ENCODE peak calls at places on chromosomes 3 and 15, in four cellular contexts. N, A, Z and L are unnamed samples.

GRCh38 chr3:97871206-97871605 is 49.4 kb downstream of the CRYBG3 start:
- DNase-seq in N (no peak), A (no peak), Z (no peak), L (peak)

GRCh38 chr3:189563841-189564563 is 67.2 kb upstream of the TP63 start:
- DNase-seq in N (peak), A (no peak), Z (peak), L (peak)

GRCh38 chr3:194134231-194134756 is 1.7 kb upstream of the HES1 start:
- DNase-seq in N (peak), A (peak), Z (no peak), L (no peak)

GRCh38 chr3:5579342-5579741 is 391.8 kb downstream of the EDEM1 start:
- DNase-seq in N (no peak), A (no peak), Z (no peak), L (no peak)

GRCh38 chr3:136994772-136995516 is 37.2 kb downstream of the IL20RB start:
- DNase-seq in N (no peak), A (no peak), Z (peak), L (peak)

GRCh38 chr15:70493787-70494514 is 269.4 kb downstream of the UACA start:
- DNase-seq in N (no peak), A (no peak), Z (no peak), L (no peak)

GRCh38 chr3:195147649-195148121 is 123.3 kb downstream of the XXYLT1 start:
- DNase-seq in N (peak), A (no peak), Z (no peak), L (no peak)

GRCh38 chr3:102169915-102170479 is 264.8 kb upstream of the ZPLD1 start:
- DNase-seq in N (no peak), A (no peak), Z (no peak), L (no peak)

GRCh38 chr15:31375772-31376171 is 49.1 kb downstream of the KLF13 start:
- DNase-seq in N (no peak), A (no peak), Z (no peak), L (no peak)

GRCh38 chr3:141485578-141486415 is 1.0 kb upstream of the RASA2 start:
- DNase-seq in N (no peak), A (no peak), Z (no peak), L (no peak)

GRCh38 chr3:184850201-184850600 is 38.2 kb downstream of the VPS8 start:
- DNase-seq in N (no peak), A (no peak), Z (no peak), L (no peak)

GRCh38 chr3:161042023-161042501 is 63.1 kb downstream of the B3GALNT1 start:
- DNase-seq in N (no peak), A (no peak), Z (peak), L (no peak)

GRCh38 chr3:70519913-70520659 is 207.6 kb upstream of the MDFIC2 start:
- DNase-seq in N (no peak), A (no peak), Z (peak), L (no peak)

GRCh38 chr15:64044315-64045105 is 1.8 kb downstream of the DAPK2 start:
- DNase-seq in N (no peak), A (no peak), Z (no peak), L (no peak)

GRCh38 chr15:29569533-29570092 is 252.7 kb downstream of the TJP1 start:
- DNase-seq in N (no peak), A (no peak), Z (no peak), L (no peak)

GRCh38 chr3:18609184-18609583 is 184.0 kb upstream of the SATB1 start:
- DNase-seq in N (no peak), A (no peak), Z (no peak), L (no peak)

GRCh38 chr3:144496116-144496835 is 524.7 kb downstream of the DIPK2A start:
- DNase-seq in N (no peak), A (no peak), Z (no peak), L (no peak)

GRCh38 chr15:78243491-78243941 is 9.2 kb upstream of the ACSBG1 start:
- DNase-seq in N (no peak), A (no peak), Z (peak), L (no peak)

GRCh38 chr3:51379301-51379700 is 5.8 kb upstream of the MANF start:
- DNase-seq in N (no peak), A (no peak), Z (no peak), L (no peak)

GRCh38 chr3:33134026-33134625 is 20.3 kb downstream of the CRTAP start:
- DNase-seq in N (peak), A (no peak), Z (no peak), L (no peak)

GRCh38 chr3:38022887-38023709 is 6.3 kb downstream of the PLCD1 start:
- DNase-seq in N (no peak), A (no peak), Z (no peak), L (no peak)

GRCh38 chr15:90203922-90204321 is 2.8 kb downstream of the SEMA4B start:
- DNase-seq in N (no peak), A (no peak), Z (no peak), L (no peak)

GRCh38 chr3:42216302-42216701 is 49.7 kb downstream of the CCK start:
- DNase-seq in N (peak), A (no peak), Z (no peak), L (no peak)

GRCh38 chr15:43299884-43300283 is 30.5 kb downstream of the LCMT2 start:
- DNase-seq in N (no peak), A (no peak), Z (no peak), L (no peak)

GRCh38 chr3:88235102-88235501 is 85.3 kb downstream of the C3orf38 start:
- DNase-seq in N (no peak), A (no peak), Z (peak), L (no peak)

GRCh38 chr3:171806200-171807128 is 3.8 kb downstream of the PLD1 start:
- DNase-seq in N (no peak), A (no peak), Z (no peak), L (peak)

GRCh38 chr3:52483577-52484495 is 11.3 kb upstream of the STAB1 start:
- DNase-seq in N (no peak), A (no peak), Z (no peak), L (no peak)

GRCh38 chr15:83653639-83654378 is at the start of gene ADAMTSL3:
- DNase-seq in N (no peak), A (peak), Z (peak), L (no peak)

GRCh38 chr3:142782616-142783015 is 58.8 kb downstream of the TRPC1 start:
- DNase-seq in N (no peak), A (no peak), Z (no peak), L (no peak)

GRCh38 chr15:94843060-94843459 is 611.7 kb downstream of the MCTP2 start:
- DNase-seq in N (no peak), A (no peak), Z (no peak), L (no peak)

GRCh38 chr3:27486328-27486727 is 2.1 kb upstream of the SLC4A7 start:
- DNase-seq in N (no peak), A (no peak), Z (no peak), L (no peak)

GRCh38 chr3:152417181-152417580 is 148.5 kb downstream of the MBNL1 start:
- DNase-seq in N (no peak), A (no peak), Z (no peak), L (no peak)

GRCh38 chr15:33309602-33310276 is 1.0 kb upstream of the RYR3 start:
- DNase-seq in N (peak), A (peak), Z (no peak), L (no peak)

GRCh38 chr15:32687556-32687955 is 30.2 kb upstream of the GREM1 start:
- DNase-seq in N (no peak), A (no peak), Z (no peak), L (no peak)

GRCh38 chr3:142056656-142057330 is 92.6 kb downstream of the TFDP2 start:
- DNase-seq in N (no peak), A (no peak), Z (no peak), L (no peak)

GRCh38 chr3:187802203-187802927 is 57.1 kb upstream of the BCL6 start:
- DNase-seq in N (no peak), A (no peak), Z (no peak), L (no peak)

GRCh38 chr15:78012643-78013077 is 64.9 kb downstream of the TBC1D2B start:
- DNase-seq in N (no peak), A (no peak), Z (no peak), L (no peak)

GRCh38 chr3:98536456-98537017 is 4.8 kb downstream of the GPR15 start:
- DNase-seq in N (no peak), A (no peak), Z (no peak), L (no peak)

GRCh38 chr3:111619833-111620232 is 24.7 kb upstream of the ZBED2 start:
- DNase-seq in N (no peak), A (no peak), Z (peak), L (no peak)

GRCh38 chr3:111617406-111617805 is 22.3 kb upstream of the ZBED2 start:
- DNase-seq in N (no peak), A (no peak), Z (no peak), L (no peak)

GRCh38 chr3:111617912-111618601 is 22.9 kb upstream of the ZBED2 start:
- DNase-seq in N (no peak), A (no peak), Z (no peak), L (no peak)

GRCh38 chr3:111618945-111619344 is 23.8 kb upstream of the ZBED2 start:
- DNase-seq in N (no peak), A (no peak), Z (no peak), L (no peak)

DNA sequence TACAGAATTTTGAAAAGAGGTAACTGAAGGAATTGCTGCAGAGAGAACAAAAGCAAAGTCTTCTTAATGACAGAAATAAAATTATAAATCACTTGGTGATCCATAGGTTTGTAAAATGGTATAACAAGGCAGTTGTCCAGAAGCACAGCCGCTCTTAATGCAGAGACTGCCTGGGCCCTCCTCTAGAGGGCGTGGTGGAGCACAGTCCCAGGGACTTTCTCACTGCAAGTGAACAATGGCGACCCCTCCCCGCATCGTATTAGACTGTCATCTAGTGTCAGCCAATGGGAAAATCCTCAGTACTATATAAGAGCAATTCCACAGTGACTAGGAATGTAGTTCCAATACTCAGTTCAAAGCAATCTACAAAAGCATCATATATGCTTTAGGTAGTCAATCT is 26.4 kb upstream of the ZBED2 start:
- DNase-seq in N (no peak), A (no peak), Z (no peak), L (no peak)
- TF ChIP-seq CTCF in N (peak), A (peak), Z (peak), L (peak)

DNA sequence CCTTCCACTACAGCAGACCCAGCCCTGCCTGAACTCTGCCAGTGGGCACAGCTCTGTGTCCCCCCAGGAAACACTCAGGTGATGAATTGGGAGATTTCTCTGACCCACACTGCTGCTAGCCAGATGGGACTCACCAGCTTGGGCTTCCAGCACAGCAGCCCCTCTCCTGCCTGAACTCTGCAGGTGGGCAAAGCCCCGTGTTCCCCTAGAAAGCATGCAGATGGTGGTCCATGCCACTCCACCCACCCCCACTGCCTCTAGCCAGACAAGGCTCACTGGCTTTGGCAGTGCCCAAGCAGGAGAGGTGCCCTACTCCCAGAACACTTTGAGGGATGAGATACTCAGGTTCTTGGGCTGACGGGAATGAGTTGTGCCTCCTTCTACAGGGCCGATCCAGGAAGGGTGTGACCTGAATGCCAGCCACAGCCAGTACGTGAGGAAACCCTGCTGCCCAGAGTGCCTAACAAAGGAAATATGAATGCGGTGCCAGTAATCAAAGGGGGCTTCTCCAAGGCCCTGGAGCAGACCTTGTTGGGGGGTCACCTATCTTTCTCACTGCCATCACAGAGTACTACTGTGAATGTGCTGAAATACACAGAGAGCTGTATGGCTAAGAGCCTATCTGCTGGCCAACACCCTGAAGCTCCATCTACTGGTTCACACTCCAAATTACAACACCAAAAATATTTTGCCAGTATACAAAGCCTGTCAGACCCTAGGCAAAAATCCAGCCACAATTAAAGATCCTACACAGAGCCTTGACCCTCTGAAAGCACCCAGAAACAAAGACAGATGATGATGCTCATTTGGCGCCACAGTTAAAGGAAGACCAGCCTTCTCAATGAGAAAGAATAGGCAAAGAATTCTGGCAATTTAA is 61.9 kb downstream of the BTLA start:
- DNase-seq in N (peak), A (no peak), Z (peak), L (peak)
- TF ChIP-seq CTCF in N (peak), A (no peak), Z (peak), L (peak)

GRCh38 chr3:67389176-67389575 is 265.2 kb downstream of the SUCLG2 start:
- DNase-seq in N (peak), A (no peak), Z (no peak), L (no peak)
- TF ChIP-seq CTCF in N (no peak), A (no peak), Z (no peak), L (no peak)

GRCh38 chr3:87077354-87077753 is 86.4 kb upstream of the VGLL3 start:
- DNase-seq in N (no peak), A (no peak), Z (no peak), L (no peak)

GRCh38 chr3:87088366-87088983 is 97.5 kb upstream of the VGLL3 start:
- DNase-seq in N (no peak), A (no peak), Z (no peak), L (no peak)

GRCh38 chr3:87084868-87085267 is 93.9 kb upstream of the VGLL3 start:
- DNase-seq in N (no peak), A (no peak), Z (no peak), L (no peak)

GRCh38 chr3:87076951-87077350 is 86.0 kb upstream of the VGLL3 start:
- DNase-seq in N (no peak), A (no peak), Z (no peak), L (no peak)

DNA sequence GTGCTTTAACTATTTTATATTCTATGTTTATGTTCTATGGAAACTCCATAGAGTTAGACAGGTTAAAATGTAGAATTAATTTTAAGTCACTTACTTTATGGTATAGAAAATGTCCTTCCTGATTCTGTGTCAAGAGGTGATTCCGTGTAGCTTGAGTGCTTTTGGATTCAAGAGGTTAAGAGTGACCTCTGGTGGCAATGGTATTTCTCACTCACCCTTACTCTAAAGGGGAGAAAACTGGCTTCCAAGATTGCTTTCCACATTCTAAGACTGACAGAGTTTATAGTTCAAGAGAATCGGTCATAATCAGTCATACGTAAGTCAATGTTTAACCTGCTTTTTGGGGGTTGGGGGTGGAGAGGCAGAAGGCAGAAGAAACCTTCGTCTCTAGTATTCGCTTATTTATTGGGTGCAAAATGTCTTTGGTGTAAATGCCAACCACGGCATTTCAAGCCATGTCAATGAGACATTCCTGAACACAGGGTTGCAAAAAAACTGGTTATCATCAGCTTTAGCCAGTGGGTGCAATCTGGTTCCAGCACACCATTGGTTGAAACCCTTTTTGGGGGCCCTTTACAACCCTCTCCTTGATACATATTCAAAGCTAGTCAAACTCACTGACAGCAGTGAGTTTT is 92.0 kb upstream of the VGLL3 start:
- DNase-seq in N (peak), A (no peak), Z (peak), L (no peak)
- TF ChIP-seq CTCF in N (peak), A (peak), Z (peak), L (peak)

GRCh38 chr15:38876211-38876610 is 311.6 kb upstream of the RASGRP1 start:
- DNase-seq in N (no peak), A (no peak), Z (no peak), L (no peak)

GRCh38 chr15:38873151-38873550 is 308.5 kb upstream of the RASGRP1 start:
- DNase-seq in N (no peak), A (no peak), Z (no peak), L (no peak)

GRCh38 chr15:38874464-38874863 is 309.9 kb upstream of the RASGRP1 start:
- DNase-seq in N (no peak), A (no peak), Z (no peak), L (no peak)

GRCh38 chr15:38871638-38872037 is 307.0 kb upstream of the RASGRP1 start:
- DNase-seq in N (no peak), A (no peak), Z (no peak), L (no peak)

GRCh38 chr15:38872732-38873131 is 308.1 kb upstream of the RASGRP1 start:
- DNase-seq in N (no peak), A (no peak), Z (no peak), L (no peak)
- TF ChIP-seq CTCF in N (no peak), A (no peak), Z (no peak), L (no peak)

GRCh38 chr3:119223511-119223910 is 17.2 kb downstream of the B4GALT4 start:
- DNase-seq in N (no peak), A (no peak), Z (no peak), L (no peak)
- TF ChIP-seq CTCF in N (no peak), A (no peak), Z (no peak), L (no peak)

GRCh38 chr3:48664313-48664644 is 1.6 kb upstream of the CELSR3 start:
- DNase-seq in N (no peak), A (no peak), Z (no peak), L (no peak)
- TF ChIP-seq CTCF in N (no peak), A (no peak), Z (no peak), L (no peak)

GRCh38 chr3:197501879-197502620 is 53.7 kb downstream of the BDH1 start:
- DNase-seq in N (peak), A (no peak), Z (no peak), L (no peak)
- TF ChIP-seq CTCF in N (peak), A (peak), Z (peak), L (peak)